ENCODE peak calls at places on chromosomes 13 and 19, in eight cellular contexts. E is pancreas, P is GM23338, B is upper lobe of right lung, T is body of pancreas, S is BJ, V is cardiac muscle cell, J is heart right ventricle. A is an unnamed sample.

GRCh38 chr19:13974073-13974472 is 21.8 kb downstream of the DCAF15 start:
- DNase-seq in E (no peak), V (no peak), J (no peak), P (peak), T (no peak), B (no peak), S (no peak), A (no peak)

GRCh38 chr19:43634516-43634876 is 5.2 kb downstream of the CADM4 start:
- DNase-seq in E (no peak), B (no peak), V (no peak), P (peak), T (no peak), S (no peak), J (no peak), A (peak)

GRCh38 chr13:73880365-73880764 is 253.8 kb downstream of the KLF12 start:
- DNase-seq in T (no peak), V (peak), J (no peak), B (no peak), P (no peak), S (no peak), E (no peak), A (no peak)

GRCh38 chr19:17246681-17247425 is 1.1 kb upstream of the NR2F6 start:
- DNase-seq in S (no peak), T (peak), B (peak), P (peak), J (peak), E (peak), V (peak), A (no peak)

GRCh38 chr13:79775830-79776229 is 294.9 kb downstream of the NDFIP2 start:
- DNase-seq in B (no peak), V (peak), E (no peak), S (no peak), P (peak), T (peak), J (no peak), A (no peak)

GRCh38 chr19:1355258-1355973 is 28.3 kb upstream of the NDUFS7 start:
- DNase-seq in T (no peak), J (no peak), P (no peak), B (no peak), S (no peak), V (peak), E (no peak), A (no peak)

GRCh38 chr19:11197291-11198174 is at the start of gene KANK2:
- DNase-seq in T (peak), V (peak), J (peak), S (no peak), P (peak), B (peak), E (peak), A (peak)

GRCh38 chr19:54388803-54389144 is 24.0 kb upstream of the LAIR1 start:
- DNase-seq in S (no peak), B (no peak), T (no peak), P (no peak), V (no peak), E (no peak), J (no peak), A (no peak)

GRCh38 chr19:15673176-15673654 is 328 bp downstream of the CYP4F12 start:
- DNase-seq in J (peak), T (no peak), S (no peak), P (no peak), B (no peak), V (peak), E (no peak), A (no peak)

GRCh38 chr19:21398851-21399250 is 1.9 kb downstream of the ZNF493 start:
- DNase-seq in T (no peak), S (no peak), P (no peak), B (no peak), E (no peak), J (no peak), V (no peak), A (no peak)

GRCh38 chr13:21069561-21070004 is 8.2 kb upstream of the LATS2 start:
- DNase-seq in T (no peak), P (no peak), V (peak), B (no peak), E (no peak), S (peak), J (no peak), A (no peak)

GRCh38 chr13:98175823-98176222 is 1.2 kb downstream of the RNF113B start:
- DNase-seq in T (no peak), P (no peak), J (no peak), B (no peak), S (no peak), E (no peak), V (no peak), A (no peak)

GRCh38 chr13:51125495-51126226 is 14.6 kb upstream of the C13orf42 start:
- DNase-seq in S (no peak), T (peak), B (peak), P (peak), V (peak), E (peak), J (peak), A (peak)

GRCh38 chr13:101712026-101712348 is 259.5 kb downstream of the ITGBL1 start:
- DNase-seq in S (no peak), V (no peak), T (no peak), J (no peak), B (no peak), P (no peak), E (no peak), A (no peak)

GRCh38 chr13:67619346-67619745 is 389.2 kb upstream of the PCDH9 start:
- DNase-seq in J (no peak), E (no peak), P (no peak), S (no peak), V (no peak), T (no peak), B (no peak), A (no peak)

GRCh38 chr13:76597868-76598267 is 288.3 kb downstream of the KCTD12 start:
- DNase-seq in B (no peak), V (no peak), S (no peak), P (no peak), J (no peak), E (no peak), T (no peak), A (no peak)

GRCh38 chr13:98910501-98910951 is 67.3 kb downstream of the DOCK9 start:
- DNase-seq in J (no peak), T (no peak), E (no peak), B (no peak), S (no peak), P (no peak), V (peak), A (no peak)

GRCh38 chr13:57568865-57569264 is 62.7 kb upstream of the PCDH17 start:
- DNase-seq in B (no peak), E (no peak), S (no peak), T (no peak), P (no peak), J (no peak), V (no peak), A (no peak)

GRCh38 chr19:10655457-10656312 is 1.5 kb downstream of the ILF3 start:
- DNase-seq in V (peak), E (peak), P (peak), B (no peak), S (no peak), J (no peak), T (peak), A (peak)

GRCh38 chr19:48372904-48373303 is 8.7 kb downstream of the SYNGR4 start:
- DNase-seq in J (no peak), B (no peak), S (no peak), T (peak), V (no peak), P (no peak), E (no peak), A (peak)

GRCh38 chr19:11737964-11738745 is 591 bp downstream of the ZNF823 start:
- DNase-seq in T (peak), V (peak), S (no peak), P (peak), B (peak), J (peak), E (peak), A (no peak)

GRCh38 chr13:110344320-110344719 is 37.2 kb downstream of the COL4A2 start:
- DNase-seq in B (no peak), E (no peak), S (no peak), V (no peak), J (no peak), T (no peak), P (no peak), A (no peak)

GRCh38 chr13:28751210-28751935 is 32.6 kb upstream of the SLC46A3 start:
- DNase-seq in E (no peak), T (no peak), B (no peak), P (peak), J (no peak), V (peak), S (no peak), A (no peak)

GRCh38 chr19:12065100-12065538 is 588 bp downstream of the ZNF844 start:
- DNase-seq in J (no peak), S (no peak), T (peak), V (peak), P (peak), B (no peak), E (peak), A (peak)

GRCh38 chr13:93903909-93904308 is 575.6 kb downstream of the DCT start:
- DNase-seq in E (no peak), J (no peak), T (no peak), S (no peak), B (no peak), P (no peak), V (no peak), A (no peak)

GRCh38 chr19:51573331-51573730 is 2.2 kb downstream of the ZNF175 start:
- DNase-seq in J (no peak), T (no peak), E (no peak), S (no peak), V (peak), B (no peak), P (no peak), A (no peak)

DNA sequence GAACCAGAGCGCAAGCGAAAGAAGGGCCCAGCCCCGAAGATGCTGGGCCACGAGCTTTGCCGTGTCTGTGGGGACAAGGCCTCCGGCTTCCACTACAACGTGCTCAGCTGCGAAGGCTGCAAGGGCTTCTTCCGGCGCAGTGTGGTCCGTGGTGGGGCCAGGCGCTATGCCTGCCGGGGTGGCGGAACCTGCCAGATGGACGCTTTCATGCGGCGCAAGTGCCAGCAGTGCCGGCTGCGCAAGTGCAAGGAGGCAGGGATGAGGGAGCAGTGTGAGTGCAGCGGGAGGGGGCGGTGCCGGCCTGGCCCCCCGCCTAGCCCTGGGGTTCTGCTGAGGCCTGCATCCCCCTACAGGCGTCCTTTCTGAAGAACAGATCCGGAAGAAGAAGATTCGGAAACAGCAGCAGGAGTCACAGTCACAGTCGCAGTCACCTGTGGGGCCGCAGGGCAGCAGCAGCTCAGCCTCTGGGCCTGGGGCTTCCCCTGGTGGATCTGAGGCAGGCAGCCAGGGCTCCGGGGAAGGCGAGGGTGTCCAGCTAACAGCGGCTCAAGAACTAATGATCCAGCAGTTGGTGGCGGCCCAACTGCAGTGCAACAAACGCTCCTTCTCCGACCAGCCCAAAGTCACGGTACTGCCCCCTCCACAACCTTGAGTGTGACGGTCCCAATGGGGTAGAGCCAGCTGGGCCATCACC is 2.1 kb downstream of the NR1H2 start:
- DNase-seq in S (no peak), T (no peak), V (no peak), B (no peak), P (no peak), E (peak), J (no peak), A (no peak)
- H3K4me3 ChIP-seq in S (no peak), T (no peak), V (no peak), B (no peak), P (no peak), E (no peak), J (no peak), A (no peak)

GRCh38 chr13:108037348-108037747 is 178.0 kb downstream of the LIG4 start:
- DNase-seq in B (no peak), E (no peak), J (no peak), T (no peak), S (no peak), V (no peak), P (no peak), A (no peak)
- H3K4me3 ChIP-seq in B (no peak), E (no peak), J (no peak), T (no peak), S (no peak), V (no peak), P (no peak), A (no peak)

DNA sequence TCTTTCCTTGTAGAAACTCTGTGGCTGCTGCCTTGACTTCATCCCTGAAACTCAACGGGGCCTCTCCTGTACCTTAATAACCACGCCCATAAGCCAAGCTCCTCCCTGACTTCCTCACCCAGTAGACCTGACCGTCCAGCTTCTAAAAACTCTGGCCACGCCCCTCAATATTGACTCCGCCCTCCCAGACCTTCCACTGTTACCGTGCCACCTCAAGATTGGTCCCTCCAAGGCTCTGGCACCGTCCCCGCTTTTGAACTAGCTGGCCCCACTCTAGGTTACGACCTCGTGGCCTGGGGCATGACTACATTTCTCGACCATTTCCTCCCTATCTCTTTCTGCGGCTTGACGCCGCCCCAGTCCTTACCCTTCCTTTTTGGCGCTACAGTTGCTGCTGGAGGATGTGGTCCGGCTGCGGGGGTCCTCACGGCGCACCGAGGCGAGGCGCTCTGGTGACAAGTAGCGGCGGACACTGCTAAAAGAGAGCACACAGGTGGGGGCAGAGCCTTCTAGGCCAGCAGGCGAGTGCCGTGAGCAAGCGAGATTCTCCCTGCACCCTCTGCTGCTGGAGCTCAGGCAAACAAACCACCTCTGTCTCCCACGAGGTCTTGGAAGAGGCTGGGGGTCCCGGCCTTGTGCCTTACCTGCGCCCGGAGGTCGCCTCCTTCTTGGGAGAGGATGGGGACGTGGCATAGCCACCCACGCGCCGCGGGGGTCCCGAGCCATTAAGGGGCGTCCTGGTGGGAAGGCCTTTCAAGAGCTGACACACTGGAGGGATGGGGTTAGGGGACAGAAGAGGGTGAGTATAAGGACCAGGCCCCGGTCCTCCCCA is 2.3 kb upstream of the EML2 start:
- DNase-seq in S (no peak), V (peak), E (peak), J (peak), T (peak), B (peak), P (peak), A (no peak)
- H3K4me3 ChIP-seq in S (peak), V (peak), E (peak), J (peak), T (no peak), B (peak), P (peak), A (peak)

GRCh38 chr19:4062576-4063368 is 3.9 kb downstream of the ZBTB7A start:
- DNase-seq in T (no peak), P (peak), S (no peak), E (no peak), B (no peak), J (no peak), V (no peak), A (no peak)
- H3K4me3 ChIP-seq in T (no peak), P (no peak), S (no peak), E (peak), B (peak), J (peak), V (no peak), A (peak)

DNA sequence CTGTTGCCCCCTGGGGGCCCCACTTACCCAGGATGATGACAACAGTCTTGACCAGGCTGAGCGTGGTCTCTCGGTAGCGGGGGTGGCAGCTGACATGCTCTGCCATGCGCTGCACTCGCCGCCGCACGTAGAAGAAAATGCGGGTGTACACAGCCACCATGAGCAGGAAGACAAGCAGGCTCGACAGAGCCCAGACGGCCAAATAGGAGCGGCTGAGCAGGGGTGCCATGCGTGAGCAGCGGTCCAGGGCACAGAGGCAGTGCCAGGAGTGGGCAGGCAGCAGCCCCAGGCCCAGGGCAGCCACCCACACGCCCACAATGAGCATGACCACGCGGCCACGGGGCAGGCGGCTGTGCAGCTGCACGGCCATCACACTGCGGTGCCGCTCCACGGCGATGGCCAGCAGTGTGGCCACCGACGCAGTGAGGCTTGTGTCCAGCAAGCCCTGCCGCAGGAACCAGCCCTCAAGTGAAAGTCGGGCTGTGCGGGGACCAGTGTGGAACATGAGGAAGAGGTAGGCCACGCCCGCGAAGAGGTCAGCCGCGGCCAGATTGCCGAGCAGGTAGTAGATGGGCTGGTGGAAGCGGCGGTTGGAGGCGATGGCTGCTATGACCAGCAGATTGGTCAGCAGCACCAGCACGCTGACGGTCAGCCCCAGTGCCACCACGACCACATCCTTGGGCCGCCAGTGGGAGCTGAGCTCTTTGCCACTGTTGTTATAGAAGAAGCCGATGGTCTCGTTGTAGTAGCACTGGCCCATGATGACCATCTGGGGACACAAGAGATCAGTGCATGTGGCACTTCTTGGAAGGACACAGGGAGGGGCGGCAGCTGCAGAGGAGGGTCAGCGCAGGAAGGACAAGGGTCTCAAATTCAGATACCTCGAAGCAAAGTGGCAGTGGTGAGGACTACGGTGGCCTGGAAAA is 1.2 kb downstream of the LPAR2 start:
- DNase-seq in J (no peak), E (no peak), B (no peak), S (no peak), V (no peak), T (no peak), P (no peak), A (no peak)
- H3K4me3 ChIP-seq in J (peak), E (peak), B (peak), S (no peak), V (peak), T (no peak), P (peak), A (no peak)

GRCh38 chr19:42287826-42288107 is 14.2 kb upstream of the PRR19 start:
- DNase-seq in P (no peak), J (no peak), E (no peak), S (no peak), V (no peak), T (no peak), B (no peak), A (no peak)

GRCh38 chr19:42288411-42288810 is 13.5 kb upstream of the PRR19 start:
- DNase-seq in P (no peak), B (no peak), V (no peak), E (no peak), T (no peak), S (no peak), J (no peak), A (peak)

GRCh38 chr19:42285988-42286348 is 16.0 kb upstream of the PRR19 start:
- DNase-seq in P (no peak), E (no peak), J (no peak), S (no peak), B (no peak), V (no peak), T (no peak), A (no peak)

GRCh38 chr19:42286349-42287016 is 15.4 kb upstream of the PRR19 start:
- DNase-seq in E (peak), B (no peak), J (peak), P (no peak), V (peak), T (peak), S (no peak), A (no peak)

GRCh38 chr19:42287017-42287825 is 14.7 kb upstream of the PRR19 start:
- DNase-seq in S (no peak), P (no peak), E (no peak), J (no peak), V (no peak), B (no peak), T (no peak), A (no peak)
- H3K4me3 ChIP-seq in S (no peak), P (no peak), E (no peak), J (no peak), V (no peak), B (no peak), T (no peak), A (no peak)

GRCh38 chr19:18576383-18576782 is 4.7 kb downstream of the UBA52 start:
- DNase-seq in P (no peak), S (no peak), B (no peak), V (no peak), E (no peak), J (no peak), T (no peak), A (no peak)
- H3K4me3 ChIP-seq in P (no peak), S (no peak), B (no peak), V (no peak), E (no peak), J (no peak), T (no peak), A (no peak)

GRCh38 chr19:3365093-3365446 is 1.3 kb upstream of the NFIC start:
- DNase-seq in B (no peak), P (no peak), V (no peak), T (no peak), J (no peak), S (no peak), E (no peak), A (no peak)

GRCh38 chr19:3366761-3367571 is 583 bp downstream of the NFIC start:
- DNase-seq in B (peak), E (peak), J (peak), S (no peak), V (peak), P (no peak), T (peak), A (no peak)

GRCh38 chr19:3364501-3364858 is 1.9 kb upstream of the NFIC start:
- DNase-seq in E (no peak), T (no peak), J (no peak), S (no peak), V (no peak), B (no peak), P (no peak), A (no peak)

GRCh38 chr19:3366104-3366760 is at the start of gene NFIC:
- DNase-seq in T (peak), S (no peak), B (peak), P (peak), J (peak), E (peak), V (peak), A (no peak)

GRCh38 chr19:3365447-3366103 is 808 bp upstream of the NFIC start:
- DNase-seq in S (no peak), V (peak), P (no peak), E (peak), T (peak), J (peak), B (peak), A (peak)
- H3K4me3 ChIP-seq in S (peak), V (peak), P (peak), E (peak), T (peak), J (peak), B (peak), A (peak)

GRCh38 chr19:41530184-41530534 is 45.8 kb upstream of the CEACAM21 start:
- DNase-seq in S (no peak), T (no peak), B (no peak), E (no peak), V (no peak), P (no peak), J (no peak), A (no peak)
- H3K4me3 ChIP-seq in S (no peak), T (no peak), B (no peak), E (no peak), V (no peak), P (no peak), J (no peak), A (no peak)

A was measured in dorsolateral prefrontal cortex.